ENCODE peak calls at places on chromosomes 12 and 14, in eight cellular contexts. T is fibroblast of lung, J is esophagus muscularis mucosa, I is heart right ventricle, G is gastrocnemius medialis, M is right atrium auricular region, V is heart left ventricle, L is breast epithelium. H is an unnamed sample.

GRCh38 chr12:91590991-91591987 is 408.7 kb upstream of the DCN start:
- DNase-seq in T (no peak), J (no peak), I (no peak), G (no peak), M (no peak), V (no peak), L (no peak), H (peak; percentile 65)

GRCh38 chr12:31964280-31964679 is 5.1 kb downstream of the RESF1 start:
- DNase-seq in T (no peak), J (no peak), I (no peak), G (no peak), M (no peak), V (no peak), L (no peak), H (no peak)

GRCh38 chr12:17214910-17215309 is 608.9 kb upstream of the LMO3 start:
- DNase-seq in T (no peak), J (no peak), I (no peak), G (no peak), M (no peak), V (no peak), L (no peak), H (no peak)

GRCh38 chr14:91349481-91350074 is 68.0 kb downstream of the CCDC88C start:
- DNase-seq in T (no peak), J (no peak), I (no peak), G (no peak), M (no peak), V (no peak), L (no peak), H (no peak)

GRCh38 chr14:26021759-26022158 is 576.1 kb downstream of the NOVA1 start:
- DNase-seq in T (no peak), J (no peak), I (no peak), G (no peak), M (no peak), V (no peak), L (no peak), H (no peak)

GRCh38 chr14:49940805-49941421 is 48.0 kb downstream of the ARF6 start:
- DNase-seq in T (no peak), J (no peak), I (no peak), G (no peak), M (no peak), V (no peak), L (no peak), H (no peak)

GRCh38 chr12:103771466-103771865 is 69.6 kb downstream of the NT5DC3 start:
- DNase-seq in T (peak; percentile 61), J (no peak), I (no peak), G (no peak), M (no peak), V (no peak), L (no peak), H (peak; percentile 41)

GRCh38 chr14:36055052-36055378 is 121.5 kb downstream of the PTCSC3 start:
- DNase-seq in T (no peak), J (peak; percentile 87), I (no peak), G (no peak), M (no peak), V (no peak), L (no peak), H (no peak)

GRCh38 chr12:27595231-27595642 is 71.2 kb downstream of the PPFIBP1 start:
- DNase-seq in T (peak; percentile 95), J (no peak), I (peak; percentile 19), G (peak; percentile 25), M (peak; percentile 76), V (peak; percentile 74), L (no peak), H (no peak)

GRCh38 chr14:76920572-76921175 is 94.5 kb downstream of the LRRC74A start:
- DNase-seq in T (no peak), J (no peak), I (no peak), G (no peak), M (no peak), V (no peak), L (no peak), H (no peak)

GRCh38 chr12:123152823-123153222 is 1.9 kb upstream of the PITPNM2 start:
- DNase-seq in T (no peak), J (no peak), I (no peak), G (no peak), M (no peak), V (no peak), L (no peak), H (no peak)

GRCh38 chr12:93497456-93497855 is 30.1 kb downstream of the MRPL42 start:
- DNase-seq in T (no peak), J (no peak), I (no peak), G (no peak), M (no peak), V (no peak), L (no peak), H (no peak)

GRCh38 chr14:77278461-77279230 is 7.6 kb upstream of the NGB start:
- DNase-seq in T (no peak), J (no peak), I (no peak), G (no peak), M (no peak), V (no peak), L (no peak), H (no peak)

GRCh38 chr12:110669193-110669502 is 19.8 kb downstream of the HVCN1 start:
- DNase-seq in T (no peak), J (no peak), I (no peak), G (no peak), M (no peak), V (no peak), L (no peak), H (no peak)

GRCh38 chr12:82721726-82722125 is 35.0 kb downstream of the TMTC2 start:
- DNase-seq in T (no peak), J (no peak), I (no peak), G (no peak), M (no peak), V (no peak), L (no peak), H (no peak)

GRCh38 chr14:105313381-105314286 is 914 bp upstream of the PACS2 start:
- DNase-seq in T (no peak), J (no peak), I (no peak), G (no peak), M (no peak), V (no peak), L (no peak), H (no peak)

GRCh38 chr14:92885279-92886061 is 37.5 kb upstream of the CHGA start:
- DNase-seq in T (no peak), J (no peak), I (no peak), G (no peak), M (no peak), V (no peak), L (no peak), H (no peak)

GRCh38 chr12:78004451-78005093 is 173.9 kb downstream of the NAV3 start:
- DNase-seq in T (peak; percentile 14), J (no peak), I (no peak), G (no peak), M (no peak), V (no peak), L (no peak), H (no peak)

GRCh38 chr12:12392428-12392827 is 35.5 kb downstream of the BORCS5 start:
- DNase-seq in T (peak; percentile 36), J (no peak), I (no peak), G (no peak), M (no peak), V (no peak), L (no peak), H (no peak)

GRCh38 chr14:77003960-77004710 is 24.4 kb downstream of the IRF2BPL start:
- DNase-seq in T (peak; percentile 33), J (no peak), I (no peak), G (no peak), M (no peak), V (no peak), L (no peak), H (no peak)

GRCh38 chr14:94395900-94396574 is 7.6 kb upstream of the SERPINA1 start:
- DNase-seq in T (no peak), J (no peak), I (no peak), G (no peak), M (no peak), V (no peak), L (no peak), H (no peak)

GRCh38 chr14:68677901-68678300 is 115.0 kb downstream of the ZFP36L1 start:
- DNase-seq in T (no peak), J (no peak), I (no peak), G (no peak), M (no peak), V (no peak), L (no peak), H (no peak)

DNA sequence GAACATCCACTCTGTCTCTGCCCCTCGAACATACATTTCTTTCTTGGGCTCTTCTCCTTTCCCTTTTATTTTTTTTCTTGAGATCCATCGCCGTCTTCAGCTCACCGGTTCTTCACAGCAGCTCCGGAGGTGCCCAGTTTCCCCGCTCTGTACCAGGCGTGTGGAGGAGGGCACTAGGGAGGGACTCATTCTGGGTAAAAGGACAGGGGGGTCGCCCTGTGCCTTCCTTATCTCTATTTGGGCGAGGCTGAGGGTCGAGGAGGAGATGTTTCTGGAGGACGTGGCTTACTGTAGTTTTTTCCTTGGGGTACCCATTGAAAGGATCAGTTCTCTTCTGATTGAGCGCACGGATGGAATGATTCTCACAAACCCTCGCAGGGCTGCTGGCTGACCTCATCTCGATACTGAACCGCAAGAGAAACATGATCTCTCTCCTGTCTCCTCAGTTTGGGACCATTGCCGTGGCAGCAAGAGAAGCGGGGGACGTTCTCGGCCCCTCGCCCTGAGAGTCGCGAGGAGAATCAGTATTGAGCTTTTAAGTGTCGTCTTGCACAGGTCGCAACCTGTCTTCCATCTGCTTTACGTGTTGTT is 386 bp downstream of the LIN52 start:
- DNase-seq in T (peak; percentile 36), J (no peak), I (no peak), G (no peak), M (no peak), V (no peak), L (no peak), H (no peak)
- H3K27ac ChIP-seq in T (peak overlapping the region; percentile 94), J (peak overlapping the region; percentile 96), I (peak overlapping the region; percentile 79), G (peak overlapping the region; percentile 94), M (peak overlapping the region; percentile 84), V (peak overlapping the region; percentile 53), L (peak overlapping the region; percentile 95), H (peak overlapping the region; percentile 83)

GRCh38 chr14:37890095-37890494 is 294.7 kb downstream of the TTC6 start:
- DNase-seq in T (no peak), J (no peak), I (no peak), G (no peak), M (no peak), V (no peak), L (no peak), H (no peak)
- TF ChIP-seq CTCF in T (no peak), J (no peak), I (no peak), G (no peak), M (peak; percentile 20), V (no peak), L (no peak), H (no peak)

GRCh38 chr14:60510976-60511599 is 2.1 kb downstream of the SIX6 start:
- DNase-seq in T (no peak), J (no peak), I (peak; percentile 8), G (no peak), M (no peak), V (no peak), L (no peak), H (no peak)
- H3K27me3 ChIP-seq in T (peaks cover 89% of the 10 kb centered on the region), J (peaks cover 6% of the 10 kb centered on the region), I (peaks cover 100% of the 10 kb centered on the region), G (peaks cover 39% of the 10 kb centered on the region), M (peaks cover 90% of the 10 kb centered on the region), V (peaks cover 100% of the 10 kb centered on the region), L (peaks cover 100% of the 10 kb centered on the region), H (no peaks in the 10 kb centered on the region)

DNA sequence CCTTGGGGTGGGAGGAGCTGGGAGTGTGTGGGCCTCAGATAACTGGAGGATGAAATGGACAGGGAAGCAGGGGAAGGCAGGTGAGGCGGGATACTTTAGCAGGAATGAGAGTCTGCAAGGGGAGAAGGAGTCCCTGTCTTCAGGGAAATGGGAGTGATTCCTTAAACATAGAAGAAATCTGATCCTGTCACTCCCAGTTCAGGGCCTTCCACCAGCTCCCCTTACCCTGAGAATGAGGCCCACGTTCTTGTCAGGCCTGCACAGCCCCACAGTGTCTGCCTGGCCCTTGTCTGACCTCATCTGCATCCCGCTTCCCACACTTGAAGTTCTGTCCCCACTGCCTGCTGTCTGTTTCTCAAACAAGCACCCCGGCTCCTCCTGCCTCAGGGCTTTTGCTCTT is 12.6 kb upstream of the LRP1-AS start:
- DNase-seq in T (no peak), J (no peak), I (no peak), G (no peak), M (no peak), V (no peak), L (no peak), H (no peak)
- H3K27ac ChIP-seq in T (no peak overlapping the region), J (peak overlapping the region; percentile 19), I (no peak overlapping the region), G (no peak overlapping the region), M (no peak overlapping the region), V (no peak overlapping the region), L (no peak overlapping the region), H (no peak overlapping the region)

H was measured in WERI-Rb-1.